ENCODE peak calls at places on chromosomes 7 and 10, in ten cellular contexts. P is left lung, N is keratinocyte, Q is trophoblast cell, B is right lobe of liver, V is GM23338, X is fibroblast of mammary gland, W is fibroblast of the aortic adventitia, I is SJSA1, K is HCT116. F is an unnamed sample.

GRCh38 chr7:53246974-53247373 is 211.5 kb downstream of the POM121L12 start:
- DNase-seq in P (no peak), N (no peak), Q (no peak), B (no peak), V (no peak), X (no peak), W (no peak), I (no peak), K (no peak), F (no peak)

GRCh38 chr10:125144693-125145623 is 15.4 kb downstream of the CTBP2 start:
- DNase-seq in P (no peak), N (no peak), Q (no peak), B (no peak), V (peak; percentile 81), X (peak; percentile 72), W (peak; percentile 66), I (peak; percentile 57), K (peak; percentile 61), F (peak; percentile 81)

GRCh38 chr10:121104476-121105111 is 253.4 kb downstream of the WDR11 start:
- DNase-seq in P (no peak), N (no peak), Q (no peak), B (no peak), V (no peak), X (no peak), W (no peak), I (no peak), K (no peak), F (no peak)

GRCh38 chr10:78224602-78225001 is 190.9 kb downstream of the RPS24 start:
- DNase-seq in P (no peak), N (no peak), Q (no peak), B (no peak), V (no peak), X (peak; percentile 83), W (peak; percentile 44), I (no peak), K (no peak), F (peak; percentile 14)

GRCh38 chr10:32153931-32154330 is 97.7 kb upstream of the KIF5B start:
- DNase-seq in P (no peak), N (no peak), Q (no peak), B (no peak), V (no peak), X (peak; percentile 29), W (no peak), I (no peak), K (no peak), F (peak; percentile 10)

GRCh38 chr10:99854860-99855259 is 72.4 kb downstream of the ABCC2 start:
- DNase-seq in P (no peak), N (no peak), Q (no peak), B (no peak), V (peak; percentile 69), X (peak; percentile 80), W (peak; percentile 88), I (no peak), K (peak; percentile 51), F (peak; percentile 73)

GRCh38 chr7:147245274-147245673 is 1128.7 kb downstream of the CNTNAP2 start:
- DNase-seq in P (peak; percentile 39), N (no peak), Q (no peak), B (peak; percentile 26), V (peak; percentile 71), X (peak; percentile 39), W (peak; percentile 5), I (peak; percentile 42), K (no peak), F (peak; percentile 0)

GRCh38 chr7:44604941-44605340 is 1.5 kb upstream of the OGDH start:
- DNase-seq in P (no peak), N (no peak), Q (no peak), B (no peak), V (no peak), X (no peak), W (no peak), I (no peak), K (no peak), F (no peak)

GRCh38 chr10:4638116-4638515 is 187.9 kb upstream of the AKR1E2 start:
- DNase-seq in P (no peak), N (no peak), Q (peak; percentile 59), B (no peak), V (peak; percentile 13), X (no peak), W (no peak), I (no peak), K (no peak), F (peak; percentile 9)

GRCh38 chr10:92813979-92814378 is 34.3 kb upstream of the EXOC6 start:
- DNase-seq in P (no peak), N (no peak), Q (no peak), B (no peak), V (no peak), X (no peak), W (no peak), I (no peak), K (no peak), F (peak; percentile 6)

GRCh38 chr7:120064565-120064964 is 208.4 kb upstream of the KCND2 start:
- DNase-seq in P (no peak), N (no peak), Q (no peak), B (no peak), V (no peak), X (peak; percentile 94), W (peak; percentile 92), I (no peak), K (no peak), F (peak; percentile 52)

GRCh38 chr7:43039346-43039745 is 73.1 kb upstream of the HECW1 start:
- DNase-seq in P (no peak), N (no peak), Q (no peak), B (no peak), V (peak; percentile 62), X (peak; percentile 11), W (no peak), I (no peak), K (no peak), F (peak; percentile 74)

GRCh38 chr7:151671514-151671913 is 151.8 kb upstream of the RHEB start:
- DNase-seq in P (no peak), N (no peak), Q (peak; percentile 28), B (peak; percentile 58), V (peak; percentile 53), X (no peak), W (peak; percentile 63), I (no peak), K (no peak), F (no peak)

GRCh38 chr10:119431034-119431767 is 111.3 kb downstream of the RGS10 start:
- DNase-seq in P (peak; percentile 76), N (no peak), Q (no peak), B (no peak), V (no peak), X (no peak), W (no peak), I (no peak), K (no peak), F (no peak)

GRCh38 chr7:148503900-148504487 is 86.6 kb upstream of the C7orf33 start:
- DNase-seq in P (no peak), N (no peak), Q (no peak), B (no peak), V (peak; percentile 52), X (peak; percentile 56), W (peak; percentile 71), I (no peak), K (peak; percentile 24), F (peak; percentile 63)

GRCh38 chr7:129122086-129122750 is 22.3 kb upstream of the TSPAN33 start:
- DNase-seq in P (no peak), N (no peak), Q (no peak), B (no peak), V (no peak), X (no peak), W (no peak), I (no peak), K (no peak), F (no peak)

GRCh38 chr7:101519324-101520017 is 109.6 kb downstream of the MYL10 start:
- DNase-seq in P (no peak), N (no peak), Q (no peak), B (no peak), V (no peak), X (peak; percentile 78), W (peak; percentile 39), I (no peak), K (no peak), F (peak; percentile 96)

GRCh38 chr10:28250782-28251181 is 52.1 kb downstream of the MPP7 start:
- DNase-seq in P (no peak), N (no peak), Q (no peak), B (no peak), V (no peak), X (peak; percentile 39), W (peak; percentile 59), I (no peak), K (no peak), F (peak; percentile 27)

GRCh38 chr10:110151871-110152270 is 55.5 kb upstream of the MXI1 start:
- DNase-seq in P (no peak), N (no peak), Q (no peak), B (no peak), V (no peak), X (no peak), W (no peak), I (peak; percentile 22), K (no peak), F (no peak)

GRCh38 chr7:106598663-106599342 is 62.2 kb downstream of the CCDC71L start:
- DNase-seq in P (no peak), N (no peak), Q (peak; percentile 70), B (peak; percentile 50), V (peak; percentile 85), X (peak; percentile 69), W (peak; percentile 65), I (no peak), K (peak; percentile 79), F (peak; percentile 77)
- H3K4me3 ChIP-seq in P (no peak overlapping the region), N (no peak overlapping the region), Q (no peak overlapping the region), B (peak overlapping the region; percentile 55), V (no peak overlapping the region), X (peak overlapping the region; percentile 56), W (peak overlapping the region; percentile 51), I (no peak overlapping the region), K (peak overlapping the region; percentile 16), F (peak overlapping the region; percentile 60)

DNA sequence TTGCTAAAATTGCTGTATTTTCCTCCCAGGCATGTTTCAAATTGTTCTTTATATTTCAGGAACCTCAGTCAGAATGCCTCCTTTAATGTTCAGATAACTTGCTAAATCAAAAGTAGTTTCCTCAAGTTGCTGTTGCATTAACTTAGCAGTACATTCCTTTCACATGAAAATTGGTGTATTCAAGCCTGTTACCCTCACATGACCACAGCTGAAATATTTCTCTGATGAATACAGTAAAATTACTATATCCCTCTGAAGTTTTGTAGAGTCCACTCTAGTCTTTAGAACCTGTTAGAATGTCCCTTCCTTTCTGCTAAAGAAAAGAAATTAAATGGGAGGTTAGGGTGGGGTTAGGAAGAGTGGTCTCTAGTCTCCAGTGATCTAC is 24.5 kb upstream of the C1GALT1 start:
- DNase-seq in P (no peak), N (no peak), Q (no peak), B (no peak), V (no peak), X (peak; percentile 69), W (peak; percentile 78), I (no peak), K (no peak), F (peak; percentile 56)
- H3K4me3 ChIP-seq in P (no peak overlapping the region), N (peak overlapping the region; percentile 46), Q (no peak overlapping the region), B (no peak overlapping the region), V (no peak overlapping the region), X (peak overlapping the region; percentile 30), W (peak overlapping the region; percentile 41), I (peak overlapping the region; percentile 30), K (no peak overlapping the region), F (peak overlapping the region; percentile 46)

GRCh38 chr10:62182595-62182994 is 86.0 kb downstream of the RTKN2 start:
- DNase-seq in P (no peak), N (no peak), Q (no peak), B (no peak), V (no peak), X (no peak), W (no peak), I (no peak), K (no peak), F (no peak)
- H3K4me3 ChIP-seq in P (no peak overlapping the region), N (no peak overlapping the region), Q (no peak overlapping the region), B (no peak overlapping the region), V (no peak overlapping the region), X (no peak overlapping the region), W (no peak overlapping the region), I (no peak overlapping the region), K (no peak overlapping the region), F (no peak overlapping the region)

GRCh38 chr10:63266337-63267327 is 133.5 kb downstream of the NRBF2 start:
- DNase-seq in P (no peak), N (no peak), Q (no peak), B (no peak), V (peak; percentile 67), X (no peak), W (peak; percentile 35), I (no peak), K (no peak), F (no peak)
- H3K4me3 ChIP-seq in P (peak overlapping the region; percentile 38), N (peak overlapping the region; percentile 88), Q (no peak overlapping the region), B (peak overlapping the region; percentile 56), V (peak overlapping the region; percentile 67), X (peak overlapping the region; percentile 84), W (peak overlapping the region; percentile 76), I (peak overlapping the region; percentile 36), K (peak overlapping the region; percentile 60), F (peak overlapping the region; percentile 72)